ENCODE peak calls at places on chromosome 6, in eight cellular contexts. T, Z, C, Q, P, I, F and N are unnamed samples.

GRCh38 chr6:107068691-107069630 is 41.0 kb downstream of the MTRES1 start:
- DNase-seq in Q (no peak), T (no peak), C (no peak), Z (no peak), F (peak; percentile 76), P (no peak), I (no peak), N (no peak)

GRCh38 chr6:144921206-144921975 is 636.3 kb downstream of the UTRN start:
- DNase-seq in Q (no peak), I (no peak), F (no peak), T (no peak), Z (no peak), C (no peak), P (no peak), N (no peak)

GRCh38 chr6:81697564-81697963 is 54.9 kb downstream of the TENT5A start:
- DNase-seq in C (no peak), I (no peak), Z (no peak), F (no peak), P (peak; percentile 60), T (no peak), Q (no peak), N (peak; percentile 27)

GRCh38 chr6:36820700-36821580 is 18.3 kb downstream of the CPNE5 start:
- DNase-seq in C (no peak), Z (no peak), P (peak; percentile 51), I (no peak), F (no peak), Q (no peak), T (no peak), N (peak; percentile 61)

GRCh38 chr6:6313012-6313411 is 7.5 kb downstream of the F13A1 start:
- DNase-seq in I (no peak), T (no peak), F (no peak), Z (no peak), Q (no peak), P (no peak), C (no peak), N (no peak)

GRCh38 chr6:108592371-108593337 is 31.9 kb downstream of the FOXO3 start:
- DNase-seq in F (no peak), T (peak; percentile 7), Z (peak; percentile 66), I (peak; percentile 37), P (peak; percentile 66), C (peak; percentile 12), Q (no peak), N (peak; percentile 37)

GRCh38 chr6:53239526-53239925 is 90.9 kb upstream of the GCM1 start:
- DNase-seq in F (no peak), C (no peak), P (no peak), Z (no peak), I (no peak), Q (no peak), T (no peak), N (no peak)

GRCh38 chr6:513961-514360 is 122.4 kb downstream of the IRF4 start:
- DNase-seq in P (no peak), F (no peak), Z (no peak), C (no peak), I (no peak), T (no peak), Q (no peak), N (no peak)

GRCh38 chr6:143601501-143601900 is 76.3 kb upstream of the PHACTR2 start:
- DNase-seq in F (no peak), P (no peak), Z (no peak), I (no peak), C (no peak), Q (no peak), T (no peak), N (no peak)

GRCh38 chr6:19309661-19310060 is 527.5 kb upstream of the ID4 start:
- DNase-seq in I (no peak), T (no peak), C (no peak), F (no peak), Z (no peak), P (no peak), Q (no peak), N (no peak)

GRCh38 chr6:149128489-149129145 is 188.9 kb upstream of the TAB2 start:
- DNase-seq in I (peak; percentile 31), P (peak; percentile 44), F (no peak), Z (no peak), Q (no peak), C (peak; percentile 23), T (peak; percentile 12), N (no peak)

GRCh38 chr6:134766497-134766896 is 183.4 kb downstream of the ALDH8A1 start:
- DNase-seq in P (no peak), Q (no peak), C (no peak), F (no peak), I (no peak), Z (no peak), T (no peak), N (no peak)

GRCh38 chr6:124901105-124901504 is 61.1 kb upstream of the RNF217 start:
- DNase-seq in Z (no peak), F (no peak), P (no peak), T (no peak), I (no peak), C (no peak), Q (no peak), N (no peak)

GRCh38 chr6:56582246-56582645 is 60.4 kb downstream of the DST start:
- DNase-seq in T (no peak), F (no peak), C (no peak), Q (no peak), Z (no peak), P (no peak), I (no peak), N (no peak)

GRCh38 chr6:90397047-90397446 is 100.4 kb upstream of the BACH2 start:
- DNase-seq in Q (no peak), C (no peak), Z (no peak), T (no peak), I (no peak), P (no peak), F (no peak), N (no peak)

GRCh38 chr6:164982389-164982788 is 327.0 kb downstream of the C6orf118 start:
- DNase-seq in I (no peak), P (no peak), F (no peak), T (no peak), Z (no peak), C (no peak), Q (no peak), N (no peak)

GRCh38 chr6:10720229-10720959 is 2.5 kb upstream of the TMEM14C start:
- DNase-seq in P (peak; percentile 35), Q (peak; percentile 64), T (peak; percentile 34), C (peak; percentile 26), F (peak; percentile 87), I (peak; percentile 67), Z (peak; percentile 29), N (no peak)

GRCh38 chr6:140897804-140898573 is 1234.7 kb upstream of the GJE1 start:
- DNase-seq in I (no peak), T (no peak), C (no peak), Q (no peak), Z (no peak), P (no peak), F (peak; percentile 78), N (no peak)

GRCh38 chr6:85641522-85641915 is 1.2 kb downstream of the SYNCRIP start:
- DNase-seq in P (no peak), C (peak; percentile 1), I (no peak), T (no peak), Q (no peak), F (no peak), Z (no peak), N (no peak)

GRCh38 chr6:112833546-112834215 is 486.6 kb downstream of the RFPL4B start:
- DNase-seq in Z (no peak), F (no peak), P (peak; percentile 20), Q (no peak), C (no peak), I (no peak), T (no peak), N (no peak)

GRCh38 chr6:31068738-31069340 is 43.5 kb downstream of the C6orf15 start:
- DNase-seq in Q (peak; percentile 86), F (peak; percentile 92), C (peak; percentile 39), P (peak; percentile 85), T (peak; percentile 51), I (peak; percentile 66), Z (peak; percentile 90), N (peak; percentile 72)

GRCh38 chr6:15926256-15926655 is 202.6 kb upstream of the MYLIP start:
- DNase-seq in Z (no peak), T (no peak), P (no peak), C (no peak), F (no peak), I (no peak), Q (no peak), N (no peak)

GRCh38 chr6:79713701-79714322 is 82.7 kb downstream of the SH3BGRL2 start:
- DNase-seq in Z (peak; percentile 30), I (peak; percentile 31), C (peak; percentile 17), Q (peak; percentile 67), P (peak; percentile 66), F (no peak), T (peak; percentile 25), N (peak; percentile 52)

GRCh38 chr6:141874930-141875602 is 257.7 kb upstream of the GJE1 start:
- DNase-seq in Q (no peak), P (peak; percentile 79), C (no peak), T (no peak), I (no peak), F (no peak), Z (peak; percentile 35), N (no peak)

GRCh38 chr6:14799928-14800327 is 445.9 kb upstream of the JARID2 start:
- DNase-seq in T (no peak), F (no peak), C (no peak), Z (peak; percentile 52), I (peak; percentile 7), P (peak; percentile 94), Q (peak; percentile 68), N (peak; percentile 82)

GRCh38 chr6:107699191-107700015 is 124.7 kb downstream of the SCML4 start:
- DNase-seq in C (no peak), I (no peak), T (no peak), P (no peak), F (no peak), Q (no peak), Z (no peak), N (no peak)

GRCh38 chr6:45049188-45049843 is 278.8 kb upstream of the RUNX2 start:
- DNase-seq in C (no peak), F (no peak), T (no peak), I (no peak), Q (no peak), P (peak; percentile 21), Z (no peak), N (peak; percentile 12)

GRCh38 chr6:149026530-149026942 is 279.7 kb downstream of the UST start:
- DNase-seq in Q (no peak), P (peak; percentile 82), Z (peak; percentile 62), I (no peak), T (no peak), F (no peak), C (no peak), N (peak; percentile 86)

GRCh38 chr6:30443657-30444450 is 45.5 kb upstream of the HLA-E start:
- DNase-seq in Q (no peak), Z (peak; percentile 64), P (peak; percentile 20), T (no peak), C (no peak), I (no peak), F (no peak), N (no peak)

GRCh38 chr6:88708197-88708744 is 255.1 kb downstream of the RNGTT start:
- DNase-seq in Q (no peak), T (no peak), F (no peak), P (no peak), I (no peak), Z (peak; percentile 9), C (no peak), N (no peak)

GRCh38 chr6:67541591-67541990 is 1093.5 kb upstream of the ADGRB3 start:
- DNase-seq in F (no peak), I (no peak), T (no peak), P (no peak), C (no peak), Z (no peak), Q (no peak), N (peak; percentile 5)

GRCh38 chr6:149210376-149210775 is 107.1 kb upstream of the TAB2 start:
- DNase-seq in T (no peak), F (no peak), P (peak; percentile 74), C (no peak), I (no peak), Q (no peak), Z (peak; percentile 72), N (peak; percentile 73)

GRCh38 chr6:152318278-152318677 is 318.9 kb downstream of the SYNE1 start:
- DNase-seq in T (no peak), I (no peak), P (peak; percentile 10), C (no peak), F (no peak), Z (peak; percentile 19), Q (no peak), N (no peak)

GRCh38 chr6:4780360-4780812 is 4.2 kb downstream of the CDYL start:
- DNase-seq in C (no peak), F (no peak), T (no peak), P (peak; percentile 54), Q (no peak), Z (no peak), I (no peak), N (peak; percentile 65)